ENCODE peak calls at places on chromosomes 4 and X, in seven cellular contexts. One of them, this sample, is unnamed.

GRCh38 chr4:134691915-134692314 is 490.3 kb upstream of the PABPC4L start:
- DNase-seq in foreskin fibroblast: no peak
- DNase-seq in CD8-positive, alpha-beta T cell: no peak
- DNase-seq in fibroblast of lung: no peak
- DNase-seq in bronchial epithelial cell: no peak
- DNase-seq in AG10803: no peak
- DNase-seq in GM12865: no peak
- DNase-seq in this sample: no peak

GRCh38 chr4:119139822-119140252 is 4.2 kb downstream of the MYOZ2 start:
- DNase-seq in foreskin fibroblast: no peak
- DNase-seq in CD8-positive, alpha-beta T cell: no peak
- DNase-seq in fibroblast of lung: no peak
- DNase-seq in bronchial epithelial cell: no peak
- DNase-seq in AG10803: no peak
- DNase-seq in GM12865: peak
- DNase-seq in this sample: peak

GRCh38 chrX:1629244-1629643 is 14.4 kb downstream of the ASMT start:
- DNase-seq in foreskin fibroblast: no peak
- DNase-seq in CD8-positive, alpha-beta T cell: no peak
- DNase-seq in fibroblast of lung: no peak
- DNase-seq in bronchial epithelial cell: no peak
- DNase-seq in AG10803: no peak
- DNase-seq in GM12865: no peak
- DNase-seq in this sample: no peak

GRCh38 chr4:82681759-82682158 is 116.8 kb downstream of the SCD5 start:
- DNase-seq in foreskin fibroblast: peak
- DNase-seq in CD8-positive, alpha-beta T cell: no peak
- DNase-seq in fibroblast of lung: no peak
- DNase-seq in bronchial epithelial cell: no peak
- DNase-seq in AG10803: no peak
- DNase-seq in GM12865: no peak
- DNase-seq in this sample: no peak

GRCh38 chr4:174438711-174439110 is 83.6 kb downstream of the HPGD start:
- DNase-seq in foreskin fibroblast: no peak
- DNase-seq in CD8-positive, alpha-beta T cell: no peak
- DNase-seq in fibroblast of lung: no peak
- DNase-seq in bronchial epithelial cell: no peak
- DNase-seq in AG10803: no peak
- DNase-seq in GM12865: no peak
- DNase-seq in this sample: no peak

GRCh38 chr4:151407466-151408379 is 1.3 kb upstream of the FHIP1A start:
- DNase-seq in foreskin fibroblast: no peak
- DNase-seq in CD8-positive, alpha-beta T cell: peak
- DNase-seq in fibroblast of lung: no peak
- DNase-seq in bronchial epithelial cell: no peak
- DNase-seq in AG10803: peak
- DNase-seq in GM12865: peak
- DNase-seq in this sample: peak

GRCh38 chr4:159677521-159677920 is 574.6 kb downstream of the RAPGEF2 start:
- DNase-seq in foreskin fibroblast: no peak
- DNase-seq in CD8-positive, alpha-beta T cell: no peak
- DNase-seq in fibroblast of lung: no peak
- DNase-seq in bronchial epithelial cell: peak
- DNase-seq in AG10803: no peak
- DNase-seq in GM12865: no peak
- DNase-seq in this sample: no peak

GRCh38 chr4:55321707-55322264 is 24.3 kb upstream of the SRD5A3 start:
- DNase-seq in foreskin fibroblast: peak
- DNase-seq in CD8-positive, alpha-beta T cell: peak
- DNase-seq in fibroblast of lung: peak
- DNase-seq in bronchial epithelial cell: peak
- DNase-seq in AG10803: peak
- DNase-seq in GM12865: peak
- DNase-seq in this sample: peak

GRCh38 chr4:17762705-17763104 is 18.7 kb downstream of the FAM184B start:
- DNase-seq in foreskin fibroblast: peak
- DNase-seq in CD8-positive, alpha-beta T cell: no peak
- DNase-seq in fibroblast of lung: peak
- DNase-seq in bronchial epithelial cell: peak
- DNase-seq in AG10803: peak
- DNase-seq in GM12865: peak
- DNase-seq in this sample: no peak

GRCh38 chr4:63790377-63790776 is 618.9 kb downstream of the TECRL start:
- DNase-seq in foreskin fibroblast: no peak
- DNase-seq in CD8-positive, alpha-beta T cell: no peak
- DNase-seq in fibroblast of lung: no peak
- DNase-seq in bronchial epithelial cell: no peak
- DNase-seq in AG10803: no peak
- DNase-seq in GM12865: no peak
- DNase-seq in this sample: no peak

GRCh38 chrX:40383969-40384368 is 196.8 kb upstream of the ATP6AP2 start:
- DNase-seq in foreskin fibroblast: no peak
- DNase-seq in CD8-positive, alpha-beta T cell: no peak
- DNase-seq in fibroblast of lung: no peak
- DNase-seq in bronchial epithelial cell: no peak
- DNase-seq in AG10803: no peak
- DNase-seq in GM12865: peak
- DNase-seq in this sample: no peak

GRCh38 chr4:53557601-53558000 is 33.7 kb downstream of the LNX1 start:
- DNase-seq in foreskin fibroblast: no peak
- DNase-seq in CD8-positive, alpha-beta T cell: no peak
- DNase-seq in fibroblast of lung: no peak
- DNase-seq in bronchial epithelial cell: no peak
- DNase-seq in AG10803: peak
- DNase-seq in GM12865: no peak
- DNase-seq in this sample: no peak

GRCh38 chrX:39854772-39855747 is 242.7 kb downstream of the BCOR start:
- DNase-seq in foreskin fibroblast: no peak
- DNase-seq in CD8-positive, alpha-beta T cell: peak
- DNase-seq in fibroblast of lung: no peak
- DNase-seq in bronchial epithelial cell: no peak
- DNase-seq in AG10803: no peak
- DNase-seq in GM12865: peak
- DNase-seq in this sample: peak

GRCh38 chrX:150476183-150476699 is 92.2 kb upstream of the MTM1 start:
- DNase-seq in foreskin fibroblast: peak
- DNase-seq in CD8-positive, alpha-beta T cell: no peak
- DNase-seq in fibroblast of lung: peak
- DNase-seq in bronchial epithelial cell: no peak
- DNase-seq in AG10803: peak
- DNase-seq in GM12865: no peak
- DNase-seq in this sample: no peak

GRCh38 chr4:13445841-13446790 is 38.0 kb downstream of the RAB28 start:
- DNase-seq in foreskin fibroblast: no peak
- DNase-seq in CD8-positive, alpha-beta T cell: no peak
- DNase-seq in fibroblast of lung: no peak
- DNase-seq in bronchial epithelial cell: no peak
- DNase-seq in AG10803: no peak
- DNase-seq in GM12865: no peak
- DNase-seq in this sample: no peak

GRCh38 chrX:118736394-118737010 is 9.1 kb downstream of the IL13RA1 start:
- DNase-seq in foreskin fibroblast: no peak
- DNase-seq in CD8-positive, alpha-beta T cell: no peak
- DNase-seq in fibroblast of lung: no peak
- DNase-seq in bronchial epithelial cell: no peak
- DNase-seq in AG10803: no peak
- DNase-seq in GM12865: peak
- DNase-seq in this sample: no peak

GRCh38 chr4:88880501-88881226 is 176.3 kb downstream of the FAM13A start:
- DNase-seq in foreskin fibroblast: no peak
- DNase-seq in CD8-positive, alpha-beta T cell: no peak
- DNase-seq in fibroblast of lung: no peak
- DNase-seq in bronchial epithelial cell: no peak
- DNase-seq in AG10803: no peak
- DNase-seq in GM12865: no peak
- DNase-seq in this sample: no peak

GRCh38 chrX:103274284-103274683 is 2.3 kb downstream of the TCEAL5 start:
- DNase-seq in foreskin fibroblast: no peak
- DNase-seq in CD8-positive, alpha-beta T cell: no peak
- DNase-seq in fibroblast of lung: no peak
- DNase-seq in bronchial epithelial cell: no peak
- DNase-seq in AG10803: no peak
- DNase-seq in GM12865: no peak
- DNase-seq in this sample: no peak

GRCh38 chrX:103276581-103277002 is at the start of gene TCEAL5:
- DNase-seq in foreskin fibroblast: no peak
- DNase-seq in CD8-positive, alpha-beta T cell: no peak
- DNase-seq in fibroblast of lung: no peak
- DNase-seq in bronchial epithelial cell: no peak
- DNase-seq in AG10803: no peak
- DNase-seq in GM12865: no peak
- DNase-seq in this sample: no peak

DNA sequence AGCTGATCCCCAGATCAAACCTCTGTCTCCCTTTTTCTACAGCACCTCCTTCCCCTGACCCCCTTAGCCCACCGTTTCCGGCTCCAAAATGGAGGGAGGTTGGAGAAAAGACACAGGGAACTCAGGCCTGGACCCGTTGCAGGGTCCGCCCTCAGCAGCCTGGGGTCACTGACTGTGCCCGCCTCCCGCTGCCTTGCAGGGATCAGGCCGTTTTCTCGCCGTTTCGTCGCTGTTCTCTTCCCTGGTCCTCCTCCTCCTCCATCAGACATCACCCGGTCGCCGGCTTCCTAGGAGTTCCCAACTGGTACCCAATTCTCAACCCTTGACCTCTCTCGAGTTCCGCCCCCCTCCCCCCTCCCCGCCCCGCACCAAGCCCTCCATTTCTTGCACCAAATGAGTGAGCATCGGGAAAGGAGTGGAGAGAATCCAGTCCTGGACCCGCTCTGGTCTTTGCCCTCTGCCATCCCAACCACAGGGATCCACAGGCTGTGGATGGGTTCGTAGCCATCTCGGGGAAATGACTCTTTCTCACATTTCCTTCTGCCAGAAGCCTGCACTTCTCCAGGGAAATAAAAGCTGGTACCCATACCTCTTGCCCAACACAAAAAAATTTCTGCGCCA is 493 bp downstream of the TCEAL5 start:
- DNase-seq in foreskin fibroblast: no peak
- DNase-seq in CD8-positive, alpha-beta T cell: no peak
- DNase-seq in fibroblast of lung: no peak
- DNase-seq in bronchial epithelial cell: no peak
- DNase-seq in AG10803: no peak
- DNase-seq in GM12865: no peak
- DNase-seq in this sample: no peak
- H3K4me3 ChIP-seq in foreskin fibroblast: no peak
- H3K4me3 ChIP-seq in CD8-positive, alpha-beta T cell: peak
- H3K4me3 ChIP-seq in fibroblast of lung: no peak
- H3K4me3 ChIP-seq in bronchial epithelial cell: no peak
- H3K4me3 ChIP-seq in AG10803: no peak
- H3K4me3 ChIP-seq in GM12865: no peak
- H3K4me3 ChIP-seq in this sample: no peak

DNA sequence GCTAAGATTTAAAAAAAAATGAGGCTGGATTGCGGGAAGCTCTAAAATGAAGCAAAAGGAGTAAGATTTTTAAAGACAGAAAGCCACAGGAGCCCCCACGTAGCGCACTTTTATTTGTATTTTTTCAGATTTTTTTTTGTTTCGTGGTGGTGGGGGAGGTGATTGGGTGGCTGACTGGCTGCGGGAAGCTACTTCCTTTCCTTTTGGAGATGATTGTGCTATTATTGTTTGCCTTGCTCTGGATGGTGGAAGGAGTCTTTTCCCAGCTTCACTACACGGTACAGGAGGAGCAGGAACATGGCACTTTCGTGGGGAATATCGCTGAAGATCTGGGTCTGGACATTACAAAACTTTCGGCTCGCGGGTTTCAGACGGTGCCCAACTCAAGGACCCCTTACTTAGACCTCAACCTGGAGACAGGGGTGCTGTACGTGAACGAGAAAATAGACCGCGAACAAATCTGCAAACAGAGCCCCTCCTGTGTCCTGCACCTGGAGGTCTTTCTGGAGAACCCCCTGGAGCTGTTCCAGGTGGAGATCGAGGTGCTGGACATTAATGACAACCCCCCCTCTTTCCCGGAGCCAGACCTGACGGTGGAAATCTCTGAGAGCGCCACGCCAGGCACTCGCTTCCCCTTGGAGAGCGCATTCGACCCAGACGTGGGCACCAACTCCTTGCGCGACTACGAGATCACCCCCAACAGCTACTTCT is 993 bp downstream of the PCDH10 start:
- DNase-seq in foreskin fibroblast: peak
- DNase-seq in CD8-positive, alpha-beta T cell: no peak
- DNase-seq in fibroblast of lung: peak
- DNase-seq in bronchial epithelial cell: no peak
- DNase-seq in AG10803: no peak
- DNase-seq in GM12865: no peak
- DNase-seq in this sample: no peak
- H3K4me3 ChIP-seq in foreskin fibroblast: peak
- H3K4me3 ChIP-seq in CD8-positive, alpha-beta T cell: no peak
- H3K4me3 ChIP-seq in fibroblast of lung: peak
- H3K4me3 ChIP-seq in bronchial epithelial cell: no peak
- H3K4me3 ChIP-seq in AG10803: peak
- H3K4me3 ChIP-seq in GM12865: no peak
- H3K4me3 ChIP-seq in this sample: no peak

GRCh38 chrX:106903291-106903820 is at the start of gene RIPPLY1:
- DNase-seq in foreskin fibroblast: no peak
- DNase-seq in CD8-positive, alpha-beta T cell: no peak
- DNase-seq in fibroblast of lung: no peak
- DNase-seq in bronchial epithelial cell: no peak
- DNase-seq in AG10803: no peak
- DNase-seq in GM12865: peak
- DNase-seq in this sample: no peak
- H3K4me3 ChIP-seq in foreskin fibroblast: no peak
- H3K4me3 ChIP-seq in CD8-positive, alpha-beta T cell: no peak
- H3K4me3 ChIP-seq in fibroblast of lung: no peak
- H3K4me3 ChIP-seq in bronchial epithelial cell: no peak
- H3K4me3 ChIP-seq in AG10803: no peak
- H3K4me3 ChIP-seq in GM12865: no peak
- H3K4me3 ChIP-seq in this sample: no peak

GRCh38 chr4:87525636-87526035 is 3.5 kb downstream of the SPARCL1 start:
- DNase-seq in foreskin fibroblast: peak
- DNase-seq in CD8-positive, alpha-beta T cell: no peak
- DNase-seq in fibroblast of lung: peak
- DNase-seq in bronchial epithelial cell: peak
- DNase-seq in AG10803: peak
- DNase-seq in GM12865: no peak
- DNase-seq in this sample: no peak
- H3K4me3 ChIP-seq in foreskin fibroblast: no peak
- H3K4me3 ChIP-seq in CD8-positive, alpha-beta T cell: no peak
- H3K4me3 ChIP-seq in fibroblast of lung: no peak
- H3K4me3 ChIP-seq in bronchial epithelial cell: no peak
- H3K4me3 ChIP-seq in AG10803: no peak
- H3K4me3 ChIP-seq in GM12865: no peak
- H3K4me3 ChIP-seq in this sample: no peak

DNA sequence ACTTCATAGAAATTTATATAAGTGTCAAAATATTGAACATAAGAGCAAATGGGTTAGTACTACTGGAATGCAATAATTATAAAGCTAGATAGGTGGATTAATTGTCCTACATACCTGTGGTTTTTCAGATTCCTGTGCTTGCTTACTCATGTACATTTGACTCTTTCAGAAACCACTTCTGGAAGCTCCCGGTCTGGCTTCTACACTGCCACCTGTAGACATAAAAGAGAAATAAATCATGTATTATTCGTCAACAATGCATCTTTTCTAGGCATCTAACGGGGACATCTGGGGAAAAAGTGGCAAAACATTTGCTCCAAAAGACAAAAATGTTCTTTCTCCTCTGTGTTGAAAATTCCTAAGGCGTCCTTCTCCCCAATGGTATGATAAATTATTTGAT is 648.6 kb upstream of the DIPK2B start:
- DNase-seq in foreskin fibroblast: peak
- DNase-seq in CD8-positive, alpha-beta T cell: no peak
- DNase-seq in fibroblast of lung: peak
- DNase-seq in bronchial epithelial cell: peak
- DNase-seq in AG10803: peak
- DNase-seq in GM12865: no peak
- DNase-seq in this sample: peak
- H3K4me3 ChIP-seq in foreskin fibroblast: peak
- H3K4me3 ChIP-seq in CD8-positive, alpha-beta T cell: no peak
- H3K4me3 ChIP-seq in fibroblast of lung: peak
- H3K4me3 ChIP-seq in bronchial epithelial cell: peak
- H3K4me3 ChIP-seq in AG10803: peak
- H3K4me3 ChIP-seq in GM12865: no peak
- H3K4me3 ChIP-seq in this sample: no peak